ENCODE peak calls at places on chromosomes 3 and 15, in four cellular contexts. One of them, this sample, is unnamed.

GRCh38 chr15:22980189-22981136 is at the start of gene CYFIP1:
- DNase-seq in OCI-LY7: no peak
- DNase-seq in HFF-Myc: no peak
- DNase-seq in fibroblast of the aortic adventitia: peak
- DNase-seq in this sample: peak

GRCh38 chr3:126245811-126246727 is 65.7 kb upstream of the ALDH1L1 start:
- DNase-seq in OCI-LY7: peak
- DNase-seq in HFF-Myc: peak
- DNase-seq in fibroblast of the aortic adventitia: peak
- DNase-seq in this sample: no peak

GRCh38 chr15:50735156-50735555 is 30.4 kb downstream of the SPPL2A start:
- DNase-seq in HFF-Myc: no peak
- DNase-seq in OCI-LY7: no peak
- DNase-seq in fibroblast of the aortic adventitia: no peak
- DNase-seq in this sample: no peak

GRCh38 chr3:69330891-69331400 is 54.9 kb downstream of the FRMD4B start:
- DNase-seq in OCI-LY7: no peak
- DNase-seq in fibroblast of the aortic adventitia: no peak
- DNase-seq in HFF-Myc: no peak
- DNase-seq in this sample: no peak

GRCh38 chr3:97917813-97918536 is 54.3 kb downstream of the RIOX2 start:
- DNase-seq in HFF-Myc: no peak
- DNase-seq in fibroblast of the aortic adventitia: peak
- DNase-seq in OCI-LY7: no peak
- DNase-seq in this sample: peak

GRCh38 chr3:10715886-10716285 is 100.1 kb upstream of the SLC6A11 start:
- DNase-seq in HFF-Myc: no peak
- DNase-seq in fibroblast of the aortic adventitia: no peak
- DNase-seq in OCI-LY7: no peak
- DNase-seq in this sample: no peak

GRCh38 chr15:58182460-58183163 is 44.4 kb downstream of the AQP9 start:
- DNase-seq in OCI-LY7: peak
- DNase-seq in fibroblast of the aortic adventitia: peak
- DNase-seq in HFF-Myc: no peak
- DNase-seq in this sample: no peak

GRCh38 chr15:88083828-88084760 is 172.4 kb downstream of the NTRK3 start:
- DNase-seq in fibroblast of the aortic adventitia: peak
- DNase-seq in HFF-Myc: no peak
- DNase-seq in OCI-LY7: no peak
- DNase-seq in this sample: no peak

GRCh38 chr3:48012659-48013058 is 3.6 kb downstream of the MAP4 start:
- DNase-seq in fibroblast of the aortic adventitia: no peak
- DNase-seq in HFF-Myc: no peak
- DNase-seq in OCI-LY7: no peak
- DNase-seq in this sample: no peak

GRCh38 chr3:68996356-68996995 is 17.0 kb downstream of the EOGT start:
- DNase-seq in HFF-Myc: no peak
- DNase-seq in OCI-LY7: no peak
- DNase-seq in fibroblast of the aortic adventitia: no peak
- DNase-seq in this sample: no peak

GRCh38 chr3:155369735-155370134 is 76.3 kb upstream of the STRIT1 start:
- DNase-seq in HFF-Myc: no peak
- DNase-seq in OCI-LY7: no peak
- DNase-seq in fibroblast of the aortic adventitia: no peak
- DNase-seq in this sample: no peak

GRCh38 chr3:196398782-196399181 is 33.4 kb downstream of the UBXN7 start:
- DNase-seq in OCI-LY7: no peak
- DNase-seq in HFF-Myc: no peak
- DNase-seq in fibroblast of the aortic adventitia: no peak
- DNase-seq in this sample: no peak

GRCh38 chr3:187746479-187747335 is 1.4 kb upstream of the BCL6 start:
- DNase-seq in fibroblast of the aortic adventitia: peak
- DNase-seq in OCI-LY7: peak
- DNase-seq in HFF-Myc: no peak
- DNase-seq in this sample: no peak

DNA sequence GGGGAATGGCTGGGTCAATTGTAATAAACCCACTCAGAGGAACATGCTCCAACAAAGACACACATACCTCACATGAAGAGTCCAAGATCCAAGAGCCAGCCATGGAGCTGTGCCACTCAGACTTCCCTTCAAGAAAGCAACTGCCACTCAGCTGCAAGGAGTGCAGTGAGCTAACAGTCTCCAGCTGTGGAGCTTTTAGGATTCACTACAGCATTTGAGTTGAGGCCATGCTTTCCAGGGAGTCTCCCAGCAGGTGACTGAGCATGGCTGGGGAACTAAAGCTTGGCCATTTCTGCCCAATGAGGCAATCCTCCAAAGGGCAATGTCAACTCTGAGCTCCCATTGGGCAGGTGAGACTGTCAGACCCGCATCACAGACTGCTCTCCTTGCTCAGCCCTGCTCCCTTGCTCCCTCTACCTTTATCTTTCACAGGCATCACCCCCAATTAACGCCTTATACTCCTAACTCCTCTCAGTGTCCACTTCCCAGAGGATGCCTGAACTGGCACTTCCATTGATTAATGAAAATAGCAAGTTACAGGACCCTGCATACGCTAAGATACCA is 165.3 kb upstream of the CTNNB1 start:
- DNase-seq in OCI-LY7: no peak
- DNase-seq in HFF-Myc: no peak
- DNase-seq in fibroblast of the aortic adventitia: no peak
- DNase-seq in this sample: no peak
- TF ChIP-seq CTCF in OCI-LY7: no peak
- TF ChIP-seq CTCF in HFF-Myc: no peak
- TF ChIP-seq CTCF in fibroblast of the aortic adventitia: no peak
- TF ChIP-seq CTCF in this sample: no peak

GRCh38 chr3:142152349-142152748 is 3.0 kb upstream of the TFDP2 start:
- DNase-seq in HFF-Myc: no peak
- DNase-seq in fibroblast of the aortic adventitia: no peak
- DNase-seq in OCI-LY7: peak
- DNase-seq in this sample: no peak
- TF ChIP-seq CTCF in HFF-Myc: no peak
- TF ChIP-seq CTCF in fibroblast of the aortic adventitia: no peak
- TF ChIP-seq CTCF in OCI-LY7: peak
- TF ChIP-seq CTCF in this sample: peak

DNA sequence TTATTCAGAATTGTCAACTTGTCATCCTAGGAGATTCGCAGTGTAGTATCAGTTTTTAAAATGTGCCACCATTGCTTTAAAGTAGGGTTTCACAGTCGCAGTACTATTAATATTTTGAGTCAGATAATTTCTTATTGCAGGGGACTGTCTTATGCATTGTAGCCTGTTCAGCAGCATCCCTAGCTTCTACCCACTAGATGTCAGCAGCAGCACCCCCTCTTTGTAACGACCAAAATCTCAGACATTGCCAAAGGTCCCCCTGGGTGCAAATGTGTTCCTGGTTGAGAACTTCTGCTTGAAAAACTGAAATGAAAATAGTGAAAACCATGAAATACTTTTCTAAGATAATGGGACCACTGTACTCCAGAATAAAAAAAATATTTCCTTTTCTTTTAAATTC is 474.8 kb downstream of the CNTN3 start:
- DNase-seq in OCI-LY7: no peak
- DNase-seq in fibroblast of the aortic adventitia: no peak
- DNase-seq in HFF-Myc: no peak
- DNase-seq in this sample: no peak
- TF ChIP-seq CTCF in OCI-LY7: peak
- TF ChIP-seq CTCF in fibroblast of the aortic adventitia: no peak
- TF ChIP-seq CTCF in HFF-Myc: no peak
- TF ChIP-seq CTCF in this sample: no peak

DNA sequence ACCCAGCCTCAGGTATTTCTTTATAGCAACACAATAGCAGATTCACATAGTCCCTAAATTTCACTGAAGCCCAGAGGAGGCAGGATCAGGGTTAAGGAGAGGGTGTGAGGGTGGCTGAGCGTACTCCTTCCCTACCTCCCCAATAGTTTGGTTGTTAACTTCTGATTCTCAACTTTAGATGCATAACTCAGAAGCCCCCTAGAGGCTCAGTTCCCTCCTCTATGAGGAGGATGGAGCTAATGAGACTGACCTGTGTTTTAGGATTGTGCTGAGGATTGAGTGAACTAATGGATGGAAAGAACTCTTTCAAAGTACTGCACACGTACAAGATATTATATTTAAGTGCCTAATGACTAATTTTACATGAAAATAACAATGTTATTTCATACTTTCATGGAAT is 249.3 kb upstream of the SOX14 start:
- DNase-seq in fibroblast of the aortic adventitia: no peak
- DNase-seq in OCI-LY7: no peak
- DNase-seq in HFF-Myc: no peak
- DNase-seq in this sample: no peak
- TF ChIP-seq CTCF in fibroblast of the aortic adventitia: no peak
- TF ChIP-seq CTCF in OCI-LY7: peak
- TF ChIP-seq CTCF in HFF-Myc: no peak
- TF ChIP-seq CTCF in this sample: no peak

DNA sequence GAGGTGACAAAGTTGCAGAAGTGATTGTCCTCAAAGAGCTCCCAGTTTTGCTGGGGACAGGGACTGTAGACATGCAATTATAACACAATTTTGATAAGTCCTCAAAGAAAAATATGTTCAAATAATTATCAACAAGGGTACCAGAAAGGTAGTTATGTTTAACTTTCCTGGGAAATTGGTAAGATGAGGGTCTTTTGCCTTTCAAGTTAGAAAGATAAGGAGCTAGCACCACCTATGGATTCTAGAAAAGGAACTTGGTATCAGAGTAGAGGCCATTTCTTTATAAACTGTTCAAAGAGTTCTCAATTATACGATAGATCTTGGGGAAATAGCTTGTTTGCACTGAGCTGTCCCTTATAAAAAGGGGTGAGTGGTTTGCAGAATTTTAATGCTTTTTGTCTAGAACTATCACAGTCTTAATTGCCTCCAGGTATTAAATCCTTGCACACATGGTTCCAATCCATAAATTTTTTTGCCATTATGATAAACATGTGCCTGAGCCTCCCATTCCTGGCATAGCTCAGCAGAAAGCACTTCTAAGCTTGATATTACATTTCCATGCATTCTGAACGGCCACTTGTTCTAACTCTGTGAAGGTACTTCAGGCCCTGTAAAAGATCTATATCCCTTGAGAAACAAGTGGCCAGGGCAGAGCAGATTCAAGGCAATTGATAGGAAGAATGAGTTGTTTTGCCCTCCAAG is 247.5 kb upstream of the LRIG1 start:
- DNase-seq in OCI-LY7: no peak
- DNase-seq in fibroblast of the aortic adventitia: peak
- DNase-seq in HFF-Myc: peak
- DNase-seq in this sample: no peak
- TF ChIP-seq CTCF in OCI-LY7: peak
- TF ChIP-seq CTCF in fibroblast of the aortic adventitia: no peak
- TF ChIP-seq CTCF in HFF-Myc: no peak
- TF ChIP-seq CTCF in this sample: no peak

DNA sequence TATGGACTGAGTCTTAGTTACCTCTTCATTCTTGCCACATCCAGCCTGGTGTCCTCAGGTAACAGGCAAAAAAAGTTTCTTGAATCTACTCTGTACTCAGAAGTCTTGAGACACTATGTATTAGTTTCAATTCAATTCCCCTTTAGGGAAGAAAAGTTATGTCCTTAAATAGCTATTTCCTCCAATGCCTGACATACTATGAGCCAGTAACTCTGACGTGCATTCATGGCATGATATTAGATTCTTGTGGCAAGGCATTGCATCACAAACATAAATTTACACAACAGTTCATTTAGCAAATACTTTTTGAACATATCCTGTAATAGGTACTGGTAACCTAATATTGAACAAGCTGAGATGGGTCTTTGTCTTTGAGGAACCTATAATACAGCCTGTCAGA is 109.3 kb upstream of the FOXB1 start:
- DNase-seq in OCI-LY7: no peak
- DNase-seq in HFF-Myc: no peak
- DNase-seq in fibroblast of the aortic adventitia: no peak
- DNase-seq in this sample: no peak
- TF ChIP-seq CTCF in OCI-LY7: no peak
- TF ChIP-seq CTCF in HFF-Myc: no peak
- TF ChIP-seq CTCF in fibroblast of the aortic adventitia: no peak
- TF ChIP-seq CTCF in this sample: no peak

GRCh38 chr3:15601399-15602145 is at the start of the genes BTD and HACL1:
- DNase-seq in HFF-Myc: peak
- DNase-seq in OCI-LY7: peak
- DNase-seq in fibroblast of the aortic adventitia: peak
- DNase-seq in this sample: peak
- TF ChIP-seq CTCF in HFF-Myc: peak
- TF ChIP-seq CTCF in OCI-LY7: peak
- TF ChIP-seq CTCF in fibroblast of the aortic adventitia: peak
- TF ChIP-seq CTCF in this sample: peak

GRCh38 chr3:71104586-71104985 is 478.9 kb downstream of the FOXP1 start:
- DNase-seq in fibroblast of the aortic adventitia: no peak
- DNase-seq in HFF-Myc: no peak
- DNase-seq in OCI-LY7: no peak
- DNase-seq in this sample: no peak
- TF ChIP-seq CTCF in fibroblast of the aortic adventitia: no peak
- TF ChIP-seq CTCF in HFF-Myc: no peak
- TF ChIP-seq CTCF in OCI-LY7: no peak
- TF ChIP-seq CTCF in this sample: no peak

GRCh38 chr15:96130734-96131133 is 199.8 kb upstream of the NR2F2 start:
- DNase-seq in fibroblast of the aortic adventitia: no peak
- DNase-seq in HFF-Myc: no peak
- DNase-seq in OCI-LY7: no peak
- DNase-seq in this sample: no peak

GRCh38 chr15:96132126-96132525 is 198.4 kb upstream of the NR2F2 start:
- DNase-seq in OCI-LY7: no peak
- DNase-seq in fibroblast of the aortic adventitia: no peak
- DNase-seq in HFF-Myc: no peak
- DNase-seq in this sample: no peak

GRCh38 chr15:96138985-96139384 is 191.5 kb upstream of the NR2F2 start:
- DNase-seq in HFF-Myc: no peak
- DNase-seq in OCI-LY7: no peak
- DNase-seq in fibroblast of the aortic adventitia: no peak
- DNase-seq in this sample: no peak

DNA sequence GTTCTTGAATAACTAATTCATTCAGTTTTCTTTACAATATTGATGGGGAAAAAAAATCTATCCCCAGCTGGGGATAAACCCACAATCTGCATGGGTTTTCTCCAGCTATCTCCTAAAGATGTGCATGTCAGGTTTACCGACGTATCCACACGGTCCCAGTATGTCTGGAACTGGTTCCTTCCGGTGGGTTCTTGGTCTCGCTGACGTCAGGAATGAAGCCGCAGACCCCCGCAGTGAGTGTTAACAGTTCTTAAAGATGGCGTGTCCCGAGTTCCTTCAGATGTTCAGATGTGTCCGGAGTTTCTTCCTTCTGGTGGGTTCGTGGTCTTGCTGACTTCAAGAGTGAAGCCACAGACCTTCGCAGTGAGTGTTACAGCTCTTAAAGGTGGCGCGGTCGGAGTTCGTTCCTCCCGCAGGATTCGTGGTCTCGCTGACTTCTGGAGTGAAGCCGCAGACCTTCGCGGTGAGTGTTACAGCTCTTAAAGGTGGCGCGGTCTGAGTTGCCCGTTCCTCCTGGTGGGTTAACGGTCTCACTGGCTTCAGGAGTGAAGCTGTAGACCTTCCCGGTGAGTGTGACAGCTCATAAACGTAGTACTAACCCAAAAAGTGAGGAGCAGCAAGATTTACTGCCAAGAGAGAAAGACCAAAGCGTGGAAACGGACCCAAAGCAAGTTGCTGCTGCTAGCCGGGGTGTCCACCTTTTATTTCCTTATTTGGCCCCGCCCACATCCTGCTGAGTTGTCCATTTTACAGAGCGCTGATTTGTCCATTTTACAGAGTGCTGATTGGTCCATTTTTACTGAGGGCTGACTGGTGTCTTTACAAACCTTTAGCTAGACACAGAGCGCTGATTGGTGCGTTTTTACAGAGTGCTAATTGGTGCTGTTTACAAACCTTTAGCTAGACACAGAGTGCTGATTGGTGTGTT is 195.1 kb upstream of the NR2F2 start:
- DNase-seq in fibroblast of the aortic adventitia: no peak
- DNase-seq in OCI-LY7: no peak
- DNase-seq in HFF-Myc: no peak
- DNase-seq in this sample: no peak
- TF ChIP-seq CTCF in fibroblast of the aortic adventitia: no peak
- TF ChIP-seq CTCF in OCI-LY7: no peak
- TF ChIP-seq CTCF in HFF-Myc: no peak
- TF ChIP-seq CTCF in this sample: no peak